ENCODE peak calls at places on chromosomes 16 and 17, in seven cellular contexts. One of them, this sample, is unnamed.

GRCh38 chr17:37261286-37261685 is 114.5 kb upstream of the C17orf78 start:
- DNase-seq in GM10248: no peak
- DNase-seq in DND-41: no peak
- DNase-seq in lung: no peak
- DNase-seq in cardiac muscle cell: no peak
- DNase-seq in upper lobe of right lung: no peak
- DNase-seq in AG04450: no peak
- DNase-seq in this sample: no peak

GRCh38 chr17:76909971-76910760 is 42.0 kb downstream of the MGAT5B start:
- DNase-seq in GM10248: peak; percentile 57
- DNase-seq in DND-41: peak; percentile 78
- DNase-seq in lung: peak; percentile 42
- DNase-seq in cardiac muscle cell: peak; percentile 92
- DNase-seq in upper lobe of right lung: peak; percentile 79
- DNase-seq in AG04450: no peak
- DNase-seq in this sample: peak; percentile 39

GRCh38 chr16:66588981-66589713 is 9.9 kb downstream of the CMTM2 start:
- DNase-seq in GM10248: peak; percentile 81
- DNase-seq in DND-41: peak; percentile 46
- DNase-seq in lung: peak; percentile 49
- DNase-seq in cardiac muscle cell: no peak
- DNase-seq in upper lobe of right lung: peak; percentile 82
- DNase-seq in AG04450: no peak
- DNase-seq in this sample: peak; percentile 50

GRCh38 chr17:73165616-73166404 is 1.0 kb downstream of the SSTR2 start:
- DNase-seq in GM10248: no peak
- DNase-seq in DND-41: no peak
- DNase-seq in lung: no peak
- DNase-seq in cardiac muscle cell: no peak
- DNase-seq in upper lobe of right lung: no peak
- DNase-seq in AG04450: no peak
- DNase-seq in this sample: peak; percentile 30

GRCh38 chr17:31907342-31907975 is 6.0 kb upstream of the UTP6 start:
- DNase-seq in GM10248: no peak
- DNase-seq in DND-41: peak; percentile 32
- DNase-seq in lung: no peak
- DNase-seq in cardiac muscle cell: no peak
- DNase-seq in upper lobe of right lung: peak; percentile 15
- DNase-seq in AG04450: peak; percentile 21
- DNase-seq in this sample: no peak

GRCh38 chr16:4217246-4218131 is 24.4 kb downstream of the SRL start:
- DNase-seq in GM10248: no peak
- DNase-seq in DND-41: no peak
- DNase-seq in lung: no peak
- DNase-seq in cardiac muscle cell: peak; percentile 94
- DNase-seq in upper lobe of right lung: no peak
- DNase-seq in AG04450: no peak
- DNase-seq in this sample: no peak

GRCh38 chr17:39899215-39899614 is 19.2 kb downstream of the GSDMB start:
- DNase-seq in GM10248: no peak
- DNase-seq in DND-41: no peak
- DNase-seq in lung: no peak
- DNase-seq in cardiac muscle cell: no peak
- DNase-seq in upper lobe of right lung: no peak
- DNase-seq in AG04450: no peak
- DNase-seq in this sample: no peak

GRCh38 chr17:44269118-44269794 is 1.3 kb upstream of the SLC4A1 start:
- DNase-seq in GM10248: no peak
- DNase-seq in DND-41: no peak
- DNase-seq in lung: no peak
- DNase-seq in cardiac muscle cell: no peak
- DNase-seq in upper lobe of right lung: no peak
- DNase-seq in AG04450: no peak
- DNase-seq in this sample: no peak

GRCh38 chr17:14033166-14033565 is 36.1 kb upstream of the COX10 start:
- DNase-seq in GM10248: no peak
- DNase-seq in DND-41: no peak
- DNase-seq in lung: no peak
- DNase-seq in cardiac muscle cell: no peak
- DNase-seq in upper lobe of right lung: no peak
- DNase-seq in AG04450: no peak
- DNase-seq in this sample: no peak

GRCh38 chr17:73291260-73291801 is 20.5 kb downstream of the CDC42EP4 start:
- DNase-seq in GM10248: peak; percentile 71
- DNase-seq in DND-41: no peak
- DNase-seq in lung: peak; percentile 80
- DNase-seq in cardiac muscle cell: no peak
- DNase-seq in upper lobe of right lung: peak; percentile 85
- DNase-seq in AG04450: no peak
- DNase-seq in this sample: no peak

GRCh38 chr16:85111184-85111583 is 1.1 kb downstream of the CIBAR2 start:
- DNase-seq in GM10248: no peak
- DNase-seq in DND-41: no peak
- DNase-seq in lung: no peak
- DNase-seq in cardiac muscle cell: no peak
- DNase-seq in upper lobe of right lung: no peak
- DNase-seq in AG04450: no peak
- DNase-seq in this sample: no peak

GRCh38 chr17:5854871-5855554 is 215.2 kb upstream of the WSCD1 start:
- DNase-seq in GM10248: no peak
- DNase-seq in DND-41: no peak
- DNase-seq in lung: no peak
- DNase-seq in cardiac muscle cell: no peak
- DNase-seq in upper lobe of right lung: no peak
- DNase-seq in AG04450: no peak
- DNase-seq in this sample: no peak

GRCh38 chr16:17273142-17273561 is 197.6 kb downstream of the XYLT1 start:
- DNase-seq in GM10248: peak; percentile 62
- DNase-seq in DND-41: no peak
- DNase-seq in lung: no peak
- DNase-seq in cardiac muscle cell: no peak
- DNase-seq in upper lobe of right lung: no peak
- DNase-seq in AG04450: peak; percentile 76
- DNase-seq in this sample: no peak

GRCh38 chr17:79651266-79651665 is 40.4 kb upstream of the RBFOX3 start:
- DNase-seq in GM10248: no peak
- DNase-seq in DND-41: no peak
- DNase-seq in lung: no peak
- DNase-seq in cardiac muscle cell: no peak
- DNase-seq in upper lobe of right lung: peak; percentile 13
- DNase-seq in AG04450: no peak
- DNase-seq in this sample: no peak

GRCh38 chr16:19936431-19936830 is 51.8 kb upstream of the GPRC5B start:
- DNase-seq in GM10248: no peak
- DNase-seq in DND-41: no peak
- DNase-seq in lung: no peak
- DNase-seq in cardiac muscle cell: no peak
- DNase-seq in upper lobe of right lung: no peak
- DNase-seq in AG04450: no peak
- DNase-seq in this sample: no peak